ENCODE peak calls at places on chromosomes 12 and 14, in nine cellular contexts. One of them, this sample, is unnamed.

GRCh38 chr12:59066445-59066844 is 146.1 kb upstream of the LRIG3 start:
- DNase-seq in cardiac muscle cell: no peak
- DNase-seq in upper lobe of right lung: no peak
- DNase-seq in heart right ventricle: no peak
- DNase-seq in lung: no peak
- DNase-seq in HAP-1: no peak
- DNase-seq in right atrium auricular region: no peak
- DNase-seq in ascending aorta: no peak
- DNase-seq in heart left ventricle: no peak
- DNase-seq in this sample: no peak

GRCh38 chr14:100302616-100303015 is 3.6 kb downstream of the SLC25A29 start:
- DNase-seq in cardiac muscle cell: no peak
- DNase-seq in upper lobe of right lung: no peak
- DNase-seq in heart right ventricle: no peak
- DNase-seq in lung: no peak
- DNase-seq in HAP-1: no peak
- DNase-seq in right atrium auricular region: no peak
- DNase-seq in ascending aorta: no peak
- DNase-seq in heart left ventricle: peak; percentile 8
- DNase-seq in this sample: no peak

GRCh38 chr12:83434600-83434999 is 747.9 kb downstream of the TMTC2 start:
- DNase-seq in cardiac muscle cell: no peak
- DNase-seq in upper lobe of right lung: no peak
- DNase-seq in heart right ventricle: no peak
- DNase-seq in lung: no peak
- DNase-seq in HAP-1: no peak
- DNase-seq in right atrium auricular region: no peak
- DNase-seq in ascending aorta: no peak
- DNase-seq in heart left ventricle: no peak
- DNase-seq in this sample: no peak

GRCh38 chr14:77154421-77154820 is 12.8 kb upstream of the ZDHHC22 start:
- DNase-seq in cardiac muscle cell: no peak
- DNase-seq in upper lobe of right lung: no peak
- DNase-seq in heart right ventricle: no peak
- DNase-seq in lung: no peak
- DNase-seq in HAP-1: peak; percentile 35
- DNase-seq in right atrium auricular region: peak; percentile 43
- DNase-seq in ascending aorta: no peak
- DNase-seq in heart left ventricle: no peak
- DNase-seq in this sample: no peak

GRCh38 chr14:48391661-48392060 is 716.3 kb upstream of the MDGA2 start:
- DNase-seq in cardiac muscle cell: no peak
- DNase-seq in upper lobe of right lung: no peak
- DNase-seq in heart right ventricle: no peak
- DNase-seq in lung: no peak
- DNase-seq in HAP-1: no peak
- DNase-seq in right atrium auricular region: no peak
- DNase-seq in ascending aorta: no peak
- DNase-seq in heart left ventricle: no peak
- DNase-seq in this sample: no peak

GRCh38 chr12:1457901-1458300 is 136.5 kb downstream of the FBXL14 start:
- DNase-seq in cardiac muscle cell: peak; percentile 32
- DNase-seq in upper lobe of right lung: no peak
- DNase-seq in heart right ventricle: no peak
- DNase-seq in lung: no peak
- DNase-seq in HAP-1: no peak
- DNase-seq in right atrium auricular region: no peak
- DNase-seq in ascending aorta: peak; percentile 90
- DNase-seq in heart left ventricle: peak; percentile 38
- DNase-seq in this sample: no peak

GRCh38 chr12:79454338-79454777 is 236.4 kb downstream of the PAWR start:
- DNase-seq in cardiac muscle cell: peak; percentile 38
- DNase-seq in upper lobe of right lung: no peak
- DNase-seq in heart right ventricle: no peak
- DNase-seq in lung: no peak
- DNase-seq in HAP-1: no peak
- DNase-seq in right atrium auricular region: no peak
- DNase-seq in ascending aorta: no peak
- DNase-seq in heart left ventricle: no peak
- DNase-seq in this sample: no peak

GRCh38 chr12:7695159-7695930 is at the start of gene GDF3:
- DNase-seq in cardiac muscle cell: peak; percentile 47
- DNase-seq in upper lobe of right lung: no peak
- DNase-seq in heart right ventricle: no peak
- DNase-seq in lung: peak; percentile 35
- DNase-seq in HAP-1: no peak
- DNase-seq in right atrium auricular region: peak; percentile 59
- DNase-seq in ascending aorta: no peak
- DNase-seq in heart left ventricle: peak; percentile 52
- DNase-seq in this sample: no peak

GRCh38 chr14:41586237-41586636 is 20.4 kb upstream of the LRFN5 start:
- DNase-seq in cardiac muscle cell: peak; percentile 26
- DNase-seq in upper lobe of right lung: no peak
- DNase-seq in heart right ventricle: no peak
- DNase-seq in lung: no peak
- DNase-seq in HAP-1: no peak
- DNase-seq in right atrium auricular region: no peak
- DNase-seq in ascending aorta: no peak
- DNase-seq in heart left ventricle: no peak
- DNase-seq in this sample: no peak

GRCh38 chr14:23068792-23069412 is 11.6 kb upstream of the CDH24 start:
- DNase-seq in cardiac muscle cell: peak; percentile 95
- DNase-seq in upper lobe of right lung: no peak
- DNase-seq in heart right ventricle: no peak
- DNase-seq in lung: peak; percentile 85
- DNase-seq in HAP-1: peak; percentile 89
- DNase-seq in right atrium auricular region: peak; percentile 87
- DNase-seq in ascending aorta: peak; percentile 90
- DNase-seq in heart left ventricle: peak; percentile 70
- DNase-seq in this sample: peak; percentile 89
- H3K4me3 ChIP-seq in cardiac muscle cell: no peak overlapping the region
- H3K4me3 ChIP-seq in upper lobe of right lung: no peak overlapping the region
- H3K4me3 ChIP-seq in heart right ventricle: no peak overlapping the region
- H3K4me3 ChIP-seq in lung: no peak overlapping the region
- H3K4me3 ChIP-seq in HAP-1: peak overlapping the region; percentile 4
- H3K4me3 ChIP-seq in right atrium auricular region: no peak overlapping the region
- H3K4me3 ChIP-seq in ascending aorta: no peak overlapping the region
- H3K4me3 ChIP-seq in heart left ventricle: no peak overlapping the region
- H3K4me3 ChIP-seq in this sample: no peak overlapping the region

GRCh38 chr14:95524706-95525512 is 8.5 kb upstream of the SYNE3 start:
- DNase-seq in cardiac muscle cell: no peak
- DNase-seq in upper lobe of right lung: no peak
- DNase-seq in heart right ventricle: no peak
- DNase-seq in lung: no peak
- DNase-seq in HAP-1: no peak
- DNase-seq in right atrium auricular region: peak; percentile 53
- DNase-seq in ascending aorta: no peak
- DNase-seq in heart left ventricle: no peak
- DNase-seq in this sample: no peak
- H3K4me1 ChIP-seq in cardiac muscle cell: peaks cover 20% of the 10 kb centered on the region
- H3K4me1 ChIP-seq in upper lobe of right lung: peaks cover 61% of the 10 kb centered on the region
- H3K4me1 ChIP-seq in heart right ventricle: peaks cover 46% of the 10 kb centered on the region
- H3K4me1 ChIP-seq in lung: peaks cover 28% of the 10 kb centered on the region
- H3K4me1 ChIP-seq in HAP-1: no peaks in the 10 kb centered on the region
- H3K4me1 ChIP-seq in right atrium auricular region: peaks cover 57% of the 10 kb centered on the region
- H3K4me1 ChIP-seq in ascending aorta: peaks cover 13% of the 10 kb centered on the region
- H3K4me1 ChIP-seq in heart left ventricle: peaks cover 47% of the 10 kb centered on the region
- H3K4me1 ChIP-seq in this sample: peaks cover 81% of the 10 kb centered on the region

GRCh38 chr12:89461190-89461589 is 63.4 kb downstream of the GALNT4 start:
- DNase-seq in cardiac muscle cell: peak; percentile 37
- DNase-seq in upper lobe of right lung: no peak
- DNase-seq in heart right ventricle: no peak
- DNase-seq in lung: no peak
- DNase-seq in HAP-1: no peak
- DNase-seq in right atrium auricular region: no peak
- DNase-seq in ascending aorta: no peak
- DNase-seq in heart left ventricle: no peak
- DNase-seq in this sample: no peak
- H3K4me3 ChIP-seq in cardiac muscle cell: no peak overlapping the region
- H3K4me3 ChIP-seq in upper lobe of right lung: peak overlapping the region; percentile 11
- H3K4me3 ChIP-seq in heart right ventricle: no peak overlapping the region
- H3K4me3 ChIP-seq in lung: no peak overlapping the region
- H3K4me3 ChIP-seq in HAP-1: no peak overlapping the region
- H3K4me3 ChIP-seq in right atrium auricular region: peak overlapping the region; percentile 15
- H3K4me3 ChIP-seq in ascending aorta: peak overlapping the region; percentile 1
- H3K4me3 ChIP-seq in heart left ventricle: no peak overlapping the region
- H3K4me3 ChIP-seq in this sample: no peak overlapping the region

DNA sequence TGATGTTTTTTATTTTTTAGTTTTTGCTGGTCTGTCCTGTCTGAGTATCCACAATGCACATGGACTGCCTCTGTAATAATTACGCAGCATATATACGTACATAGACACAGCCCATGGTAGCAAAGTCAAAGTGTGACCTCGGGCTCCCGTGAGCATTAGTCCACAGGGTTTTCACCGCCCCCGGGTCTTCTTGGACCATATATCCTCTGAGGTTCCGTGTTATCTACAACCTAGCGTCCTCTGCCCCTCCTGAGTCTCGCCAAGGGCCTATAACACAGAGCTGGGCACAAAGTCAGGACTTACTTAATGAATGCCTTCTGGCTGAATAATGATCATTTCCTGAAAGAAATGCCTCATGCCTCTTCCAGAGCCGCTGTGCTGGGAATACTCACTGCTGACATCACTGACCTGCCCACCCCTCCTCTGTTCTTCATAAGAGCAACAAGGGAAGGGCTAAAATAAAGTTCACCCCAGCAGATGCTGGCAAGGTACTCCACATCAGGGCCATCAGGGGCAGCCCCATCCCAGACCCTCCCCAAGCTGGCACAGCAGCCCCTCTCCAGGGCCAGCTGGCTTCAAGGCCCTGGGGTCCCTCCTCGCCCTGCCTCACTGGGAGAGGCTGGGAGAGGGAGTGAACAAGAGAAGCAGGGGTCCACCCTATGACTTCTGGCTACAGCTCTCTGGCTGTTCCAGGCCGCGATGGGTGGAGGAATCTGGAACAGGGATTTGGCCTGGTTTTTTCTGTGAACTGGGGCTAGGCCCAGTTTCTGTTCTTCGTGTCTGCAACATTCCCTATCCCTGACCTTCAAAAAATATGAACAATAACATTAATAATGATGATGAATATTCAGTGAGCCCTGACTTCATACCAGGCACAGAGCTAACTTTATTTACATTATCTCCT is 7.9 kb downstream of the HDAC7 start:
- DNase-seq in cardiac muscle cell: peak; percentile 86
- DNase-seq in upper lobe of right lung: no peak
- DNase-seq in heart right ventricle: peak; percentile 66
- DNase-seq in lung: no peak
- DNase-seq in HAP-1: no peak
- DNase-seq in right atrium auricular region: peak; percentile 92
- DNase-seq in ascending aorta: peak; percentile 94
- DNase-seq in heart left ventricle: peak; percentile 79
- DNase-seq in this sample: peak; percentile 69
- H3K4me1 ChIP-seq in cardiac muscle cell: peaks cover 76% of the 10 kb centered on the region
- H3K4me1 ChIP-seq in upper lobe of right lung: peaks cover 97% of the 10 kb centered on the region
- H3K4me1 ChIP-seq in heart right ventricle: peaks cover 99% of the 10 kb centered on the region
- H3K4me1 ChIP-seq in lung: peaks cover 59% of the 10 kb centered on the region
- H3K4me1 ChIP-seq in HAP-1: peaks cover 6% of the 10 kb centered on the region
- H3K4me1 ChIP-seq in right atrium auricular region: peaks cover 100% of the 10 kb centered on the region
- H3K4me1 ChIP-seq in ascending aorta: peaks cover 57% of the 10 kb centered on the region
- H3K4me1 ChIP-seq in heart left ventricle: peaks cover 100% of the 10 kb centered on the region
- H3K4me1 ChIP-seq in this sample: peaks cover 96% of the 10 kb centered on the region

GRCh38 chr12:112616469-112617190 is 174.9 kb upstream of the RPH3A start:
- DNase-seq in cardiac muscle cell: no peak
- DNase-seq in upper lobe of right lung: no peak
- DNase-seq in heart right ventricle: no peak
- DNase-seq in lung: no peak
- DNase-seq in HAP-1: peak; percentile 57
- DNase-seq in right atrium auricular region: no peak
- DNase-seq in ascending aorta: no peak
- DNase-seq in heart left ventricle: no peak
- DNase-seq in this sample: no peak
- H3K4me3 ChIP-seq in cardiac muscle cell: no peak overlapping the region
- H3K4me3 ChIP-seq in upper lobe of right lung: no peak overlapping the region
- H3K4me3 ChIP-seq in heart right ventricle: no peak overlapping the region
- H3K4me3 ChIP-seq in lung: no peak overlapping the region
- H3K4me3 ChIP-seq in HAP-1: no peak overlapping the region
- H3K4me3 ChIP-seq in right atrium auricular region: no peak overlapping the region
- H3K4me3 ChIP-seq in ascending aorta: no peak overlapping the region
- H3K4me3 ChIP-seq in heart left ventricle: no peak overlapping the region
- H3K4me3 ChIP-seq in this sample: no peak overlapping the region

This sample was measured in tibial nerve.